ENCODE peak calls at places on chromosomes 13 and 19, in eight cellular contexts. B, R, F, M, A, S, Q and W are unnamed samples.

GRCh38 chr19:56664511-56664910 is 7.0 kb downstream of the ZNF835 start:
- DNase-seq in B (no peak), R (no peak), F (no peak), M (no peak), A (no peak), S (no peak), Q (no peak), W (no peak)

GRCh38 chr13:97810152-97810551 is 143.3 kb upstream of the IPO5 start:
- DNase-seq in B (no peak), R (peak), F (no peak), M (no peak), A (no peak), S (no peak), Q (peak), W (no peak)

GRCh38 chr19:29878973-29879654 is 62.9 kb upstream of the URI1 start:
- DNase-seq in B (no peak), R (no peak), F (peak), M (no peak), A (peak), S (peak), Q (peak), W (no peak)

GRCh38 chr13:36530050-36530789 is 97.9 kb downstream of the CCNA1 start:
- DNase-seq in B (no peak), R (no peak), F (peak), M (peak), A (no peak), S (no peak), Q (no peak), W (no peak)

GRCh38 chr13:110293649-110294048 is 13.3 kb downstream of the COL4A1 start:
- DNase-seq in B (no peak), R (no peak), F (no peak), M (no peak), A (no peak), S (no peak), Q (no peak), W (no peak)

GRCh38 chr13:94305463-94305862 is 174.0 kb downstream of the DCT start:
- DNase-seq in B (no peak), R (peak), F (no peak), M (no peak), A (no peak), S (no peak), Q (no peak), W (no peak)

GRCh38 chr19:17391371-17392151 is 2.4 kb downstream of the CCDC194 start:
- DNase-seq in B (no peak), R (no peak), F (peak), M (no peak), A (no peak), S (peak), Q (peak), W (no peak)

GRCh38 chr19:16614941-16615340 is 13.1 kb downstream of the MED26 start:
- DNase-seq in B (no peak), R (no peak), F (peak), M (no peak), A (no peak), S (no peak), Q (no peak), W (no peak)

GRCh38 chr19:42421591-42422031 is 5.6 kb downstream of the LIPE start:
- DNase-seq in B (no peak), R (no peak), F (no peak), M (no peak), A (no peak), S (no peak), Q (no peak), W (no peak)

GRCh38 chr19:23867895-23868294 is 46.8 kb upstream of the ZNF726 start:
- DNase-seq in B (no peak), R (no peak), F (no peak), M (no peak), A (no peak), S (no peak), Q (no peak), W (peak)

GRCh38 chr13:36787181-36787580 is 31.8 kb upstream of the RFXAP start:
- DNase-seq in B (no peak), R (no peak), F (no peak), M (no peak), A (no peak), S (no peak), Q (no peak), W (no peak)